ENCODE peak calls at places on chromosomes 13 and 19, in ten cellular contexts. E, X, V, W, S, R, Q, B, K and A are unnamed samples.

GRCh38 chr19:47377208-47377701 is 28.1 kb downstream of the DHX34 start:
- DNase-seq in E (no peak), X (peak; percentile 66), V (no peak), W (no peak), S (no peak), R (no peak), Q (peak; percentile 69), B (no peak), K (no peak), A (no peak)

GRCh38 chr19:38148337-38148736 is 75.7 kb downstream of the DPF1 start:
- DNase-seq in E (no peak), X (no peak), V (no peak), W (no peak), S (no peak), R (no peak), Q (peak; percentile 75), B (no peak), K (no peak), A (no peak)

GRCh38 chr13:38417727-38418126 is 68.1 kb downstream of the UFM1 start:
- DNase-seq in E (no peak), X (no peak), V (peak; percentile 18), W (no peak), S (peak; percentile 19), R (no peak), Q (no peak), B (no peak), K (no peak), A (peak; percentile 59)

GRCh38 chr19:739998-740715 is 10.8 kb upstream of the MISP start:
- DNase-seq in E (no peak), X (no peak), V (no peak), W (no peak), S (no peak), R (peak; percentile 73), Q (no peak), B (no peak), K (no peak), A (no peak)

GRCh38 chr19:7916137-7916907 is 1.7 kb downstream of the TGFBR3L start:
- DNase-seq in E (no peak), X (no peak), V (peak; percentile 54), W (peak; percentile 53), S (no peak), R (no peak), Q (no peak), B (no peak), K (peak; percentile 47), A (no peak)

GRCh38 chr19:7515471-7516226 is at the start of gene ZNF358:
- DNase-seq in E (peak; percentile 79), X (peak; percentile 79), V (peak; percentile 54), W (no peak), S (peak; percentile 82), R (peak; percentile 89), Q (peak; percentile 55), B (peak; percentile 61), K (no peak), A (peak; percentile 62)

GRCh38 chr13:95494082-95494681 is 58.3 kb upstream of the CLDN10 start:
- DNase-seq in E (peak; percentile 83), X (no peak), V (no peak), W (no peak), S (peak; percentile 76), R (no peak), Q (no peak), B (no peak), K (peak; percentile 26), A (peak; percentile 86)

GRCh38 chr19:13696839-13697238 is 67.5 kb upstream of the MRI1 start:
- DNase-seq in E (no peak), X (no peak), V (no peak), W (no peak), S (no peak), R (no peak), Q (no peak), B (no peak), K (no peak), A (no peak)

GRCh38 chr13:67143544-67144115 is 86.5 kb downstream of the PCDH9 start:
- DNase-seq in E (no peak), X (no peak), V (no peak), W (no peak), S (no peak), R (no peak), Q (no peak), B (no peak), K (no peak), A (peak; percentile 39)

GRCh38 chr19:48095637-48096175 is 14.9 kb downstream of the PLA2G4C start:
- DNase-seq in E (no peak), X (no peak), V (no peak), W (no peak), S (no peak), R (no peak), Q (no peak), B (no peak), K (no peak), A (no peak)

GRCh38 chr19:35124098-35125060 is 8.8 kb downstream of the FXYD3 start:
- DNase-seq in E (peak; percentile 95), X (peak; percentile 95), V (no peak), W (peak; percentile 85), S (peak; percentile 91), R (peak; percentile 95), Q (peak; percentile 91), B (peak; percentile 95), K (peak; percentile 83), A (peak; percentile 92)
- H3K4me3 ChIP-seq in E (peak overlapping the region; percentile 67), X (peak overlapping the region; percentile 60), V (no peak overlapping the region), W (peak overlapping the region; percentile 76), S (peak overlapping the region; percentile 66), R (peak overlapping the region; percentile 50), Q (peak overlapping the region; percentile 64), B (peak overlapping the region; percentile 80), K (peak overlapping the region; percentile 70), A (peak overlapping the region; percentile 83)

GRCh38 chr13:44107357-44108121 is 227.8 kb downstream of the LACC1 start:
- DNase-seq in E (no peak), X (no peak), V (no peak), W (no peak), S (no peak), R (peak; percentile 77), Q (no peak), B (no peak), K (no peak), A (no peak)

GRCh38 chr13:44109986-44110640 is 230.4 kb downstream of the LACC1 start:
- DNase-seq in E (no peak), X (no peak), V (no peak), W (no peak), S (no peak), R (peak; percentile 56), Q (no peak), B (no peak), K (no peak), A (no peak)

GRCh38 chr13:44111701-44112100 is 232.0 kb downstream of the LACC1 start:
- DNase-seq in E (no peak), X (no peak), V (no peak), W (no peak), S (no peak), R (no peak), Q (no peak), B (no peak), K (no peak), A (no peak)

GRCh38 chr13:44106231-44107152 is 226.8 kb downstream of the LACC1 start:
- DNase-seq in E (peak; percentile 15), X (no peak), V (no peak), W (no peak), S (no peak), R (no peak), Q (no peak), B (peak; percentile 47), K (no peak), A (peak; percentile 43)

GRCh38 chr13:44108345-44108858 is 228.7 kb downstream of the LACC1 start:
- DNase-seq in E (no peak), X (peak; percentile 59), V (no peak), W (no peak), S (no peak), R (peak; percentile 89), Q (no peak), B (peak; percentile 44), K (no peak), A (no peak)
- H3K4me3 ChIP-seq in E (no peak overlapping the region), X (no peak overlapping the region), V (no peak overlapping the region), W (no peak overlapping the region), S (no peak overlapping the region), R (no peak overlapping the region), Q (no peak overlapping the region), B (no peak overlapping the region), K (no peak overlapping the region), A (no peak overlapping the region)

GRCh38 chr13:32881792-32882175 is 134.4 kb upstream of the KL start:
- DNase-seq in E (no peak), X (no peak), V (no peak), W (no peak), S (no peak), R (no peak), Q (no peak), B (no peak), K (no peak), A (no peak)

GRCh38 chr13:32883501-32883900 is 132.7 kb upstream of the KL start:
- DNase-seq in E (peak; percentile 63), X (no peak), V (no peak), W (no peak), S (peak; percentile 33), R (no peak), Q (no peak), B (peak; percentile 19), K (no peak), A (peak; percentile 75)

GRCh38 chr13:32893176-32893575 is 123.0 kb upstream of the KL start:
- DNase-seq in E (no peak), X (no peak), V (no peak), W (no peak), S (no peak), R (no peak), Q (no peak), B (no peak), K (no peak), A (no peak)

GRCh38 chr13:32889986-32890565 is 126.1 kb upstream of the KL start:
- DNase-seq in E (no peak), X (no peak), V (no peak), W (no peak), S (no peak), R (no peak), Q (no peak), B (no peak), K (no peak), A (no peak)

GRCh38 chr13:32887617-32888016 is 128.6 kb upstream of the KL start:
- DNase-seq in E (no peak), X (no peak), V (no peak), W (no peak), S (no peak), R (no peak), Q (no peak), B (no peak), K (no peak), A (no peak)
- H3K4me3 ChIP-seq in E (no peak overlapping the region), X (no peak overlapping the region), V (no peak overlapping the region), W (no peak overlapping the region), S (no peak overlapping the region), R (no peak overlapping the region), Q (no peak overlapping the region), B (no peak overlapping the region), K (no peak overlapping the region), A (no peak overlapping the region)

DNA sequence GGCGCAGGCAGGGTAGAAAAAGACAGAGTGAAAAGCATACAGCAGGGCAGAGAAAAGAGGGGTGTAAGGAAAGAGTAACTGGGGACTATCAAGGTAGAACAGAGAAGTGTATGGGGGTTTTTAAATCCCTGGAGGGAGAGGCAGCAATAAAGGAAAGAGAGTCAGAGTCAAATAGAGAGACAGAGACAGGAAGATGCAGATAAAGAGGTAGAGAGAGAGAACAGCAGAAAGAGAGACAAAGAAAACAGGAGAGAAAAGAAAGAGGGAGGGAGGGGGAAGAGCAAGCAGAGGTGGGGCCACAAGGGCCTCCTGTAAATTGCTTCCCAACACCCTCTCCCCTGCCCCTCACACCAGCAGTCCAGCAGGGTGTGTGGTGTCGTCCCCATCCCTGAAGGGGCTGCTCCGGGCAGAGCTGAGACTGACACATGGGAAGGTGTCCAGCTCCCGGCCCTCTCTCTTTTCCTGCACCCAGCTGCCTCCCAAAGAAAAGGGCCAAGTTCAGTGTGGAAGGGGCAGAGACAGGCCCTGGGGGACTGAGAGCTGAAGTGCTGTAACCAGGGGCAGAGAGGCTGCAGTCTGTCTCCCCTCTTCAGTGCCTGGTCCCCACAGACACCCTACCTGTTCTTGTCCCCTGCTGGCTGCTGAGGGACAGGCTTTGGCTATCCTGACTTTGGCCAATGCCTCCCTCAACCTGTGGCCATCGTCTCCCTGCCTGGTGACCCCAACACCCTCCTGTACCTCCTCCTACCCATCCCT is 17.4 kb upstream of the POU2F2 start:
- DNase-seq in E (no peak), X (no peak), V (no peak), W (no peak), S (no peak), R (no peak), Q (no peak), B (no peak), K (no peak), A (no peak)
- H3K4me3 ChIP-seq in E (no peak overlapping the region), X (no peak overlapping the region), V (no peak overlapping the region), W (no peak overlapping the region), S (no peak overlapping the region), R (no peak overlapping the region), Q (no peak overlapping the region), B (no peak overlapping the region), K (no peak overlapping the region), A (no peak overlapping the region)